ENCODE peak calls at places on chromosomes 4 and X, in four cellular contexts. One of them, this sample, is unnamed.
A peak's percentile ranks its signal among the peaks of the same experiment; 100 is the strongest.

GRCh38 chrX:18119856-18120255 is 100.8 kb downstream of the BEND2 start:
- DNase-seq in pancreas: no peak
- DNase-seq in PC-9: no peak
- DNase-seq in ovary: no peak
- DNase-seq in this sample: no peak

GRCh38 chrX:84186603-84187358 is 1.2 kb downstream of the RPS6KA6 start:
- DNase-seq in ovary: no peak
- DNase-seq in pancreas: no peak
- DNase-seq in PC-9: no peak
- DNase-seq in this sample: no peak

GRCh38 chrX:70479197-70479969 is 34.7 kb downstream of the DLG3 start:
- DNase-seq in PC-9: peak; percentile 82
- DNase-seq in ovary: no peak
- DNase-seq in pancreas: no peak
- DNase-seq in this sample: no peak

GRCh38 chrX:53547668-53548067 is 113.5 kb upstream of the HSD17B10 start:
- DNase-seq in pancreas: no peak
- DNase-seq in ovary: no peak
- DNase-seq in PC-9: no peak
- DNase-seq in this sample: no peak

GRCh38 chr4:164725066-164725465 is 28.9 kb upstream of the SMIM31 start:
- DNase-seq in ovary: no peak
- DNase-seq in pancreas: no peak
- DNase-seq in PC-9: no peak
- DNase-seq in this sample: no peak

GRCh38 chrX:6826856-6827255 is 291.9 kb upstream of the VCX3A start:
- DNase-seq in PC-9: peak; percentile 37
- DNase-seq in ovary: no peak
- DNase-seq in pancreas: no peak
- DNase-seq in this sample: no peak

GRCh38 chrX:122135070-122135469 is 1049.0 kb upstream of the GRIA3 start:
- DNase-seq in pancreas: no peak
- DNase-seq in ovary: no peak
- DNase-seq in PC-9: no peak
- DNase-seq in this sample: no peak

GRCh38 chr4:60683953-60684352 is 516.2 kb upstream of the ADGRL3 start:
- DNase-seq in ovary: no peak
- DNase-seq in PC-9: no peak
- DNase-seq in pancreas: no peak
- DNase-seq in this sample: no peak

GRCh38 chr4:155207534-155208257 is 740 bp upstream of the NPY2R start:
- DNase-seq in pancreas: no peak
- DNase-seq in PC-9: no peak
- DNase-seq in ovary: no peak
- DNase-seq in this sample: peak; percentile 43

DNA sequence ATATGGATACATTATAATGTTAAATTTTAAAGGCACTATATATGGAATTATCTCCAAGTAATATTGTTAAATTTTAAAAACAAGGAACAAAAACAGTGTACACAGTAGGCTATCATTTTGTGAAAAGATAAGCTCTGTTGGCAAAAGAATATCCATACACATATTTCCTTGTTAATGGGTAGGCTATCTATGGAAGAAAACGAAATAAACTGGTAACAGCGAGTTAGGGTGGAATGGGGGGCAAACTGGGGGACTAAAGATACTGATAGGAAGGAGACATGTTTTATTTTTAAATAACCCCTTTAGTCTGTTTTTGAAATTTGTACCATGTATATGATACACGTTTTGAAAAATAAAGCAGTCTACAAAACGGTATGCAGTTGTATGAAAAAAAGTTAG is 3.6 kb upstream of the TSPAN5 start:
- DNase-seq in PC-9: no peak
- DNase-seq in ovary: no peak
- DNase-seq in pancreas: no peak
- DNase-seq in this sample: no peak
- H3K4me3 ChIP-seq in PC-9: no peak overlapping the region
- H3K4me3 ChIP-seq in ovary: no peak overlapping the region
- H3K4me3 ChIP-seq in pancreas: no peak overlapping the region
- H3K4me3 ChIP-seq in this sample: no peak overlapping the region

DNA sequence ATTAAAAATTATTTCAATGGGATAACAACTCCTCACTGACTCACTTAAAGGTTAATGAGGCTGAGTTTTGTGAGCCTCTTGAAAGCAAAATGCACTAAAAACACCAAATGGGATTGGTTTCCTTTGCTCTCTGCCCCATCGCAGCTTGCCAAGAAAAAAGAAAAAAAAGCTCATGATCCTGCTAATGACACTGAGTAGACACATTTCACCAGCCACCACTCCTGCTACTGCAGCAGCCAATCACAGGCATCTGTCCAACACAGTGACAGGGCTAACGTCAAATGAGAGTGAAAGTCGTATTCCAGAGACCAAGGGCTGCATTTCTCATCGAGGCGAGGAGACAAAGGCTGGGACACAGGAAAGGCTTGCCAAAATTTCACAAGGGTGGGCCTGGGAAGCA is 5.2 kb downstream of the APBB2 start:
- DNase-seq in PC-9: no peak
- DNase-seq in pancreas: peak; percentile 20
- DNase-seq in ovary: no peak
- DNase-seq in this sample: no peak
- H3K27ac ChIP-seq in PC-9: no peak overlapping the region
- H3K27ac ChIP-seq in pancreas: peak overlapping the region; percentile 8
- H3K27ac ChIP-seq in ovary: no peak overlapping the region
- H3K27ac ChIP-seq in this sample: no peak overlapping the region

GRCh38 chr4:6269400-6269650 is 325 bp upstream of the WFS1 start:
- DNase-seq in PC-9: no peak
- DNase-seq in ovary: no peak
- DNase-seq in pancreas: no peak
- DNase-seq in this sample: no peak
- H3K4me3 ChIP-seq in PC-9: peak overlapping the region; percentile 48
- H3K4me3 ChIP-seq in ovary: peak overlapping the region; percentile 18
- H3K4me3 ChIP-seq in pancreas: no peak overlapping the region
- H3K4me3 ChIP-seq in this sample: peak overlapping the region; percentile 92

GRCh38 chrX:36867143-36867542 is 141.0 kb upstream of the FAM47C start:
- DNase-seq in pancreas: no peak
- DNase-seq in ovary: no peak
- DNase-seq in PC-9: no peak
- DNase-seq in this sample: no peak

GRCh38 chrX:36868592-36868991 is 139.6 kb upstream of the FAM47C start:
- DNase-seq in PC-9: no peak
- DNase-seq in ovary: no peak
- DNase-seq in pancreas: no peak
- DNase-seq in this sample: no peak

GRCh38 chrX:36869457-36869856 is 138.7 kb upstream of the FAM47C start:
- DNase-seq in ovary: no peak
- DNase-seq in pancreas: no peak
- DNase-seq in PC-9: no peak
- DNase-seq in this sample: no peak
- H3K27ac ChIP-seq in ovary: no peak overlapping the region
- H3K27ac ChIP-seq in pancreas: no peak overlapping the region
- H3K27ac ChIP-seq in PC-9: no peak overlapping the region
- H3K27ac ChIP-seq in this sample: no peak overlapping the region

DNA sequence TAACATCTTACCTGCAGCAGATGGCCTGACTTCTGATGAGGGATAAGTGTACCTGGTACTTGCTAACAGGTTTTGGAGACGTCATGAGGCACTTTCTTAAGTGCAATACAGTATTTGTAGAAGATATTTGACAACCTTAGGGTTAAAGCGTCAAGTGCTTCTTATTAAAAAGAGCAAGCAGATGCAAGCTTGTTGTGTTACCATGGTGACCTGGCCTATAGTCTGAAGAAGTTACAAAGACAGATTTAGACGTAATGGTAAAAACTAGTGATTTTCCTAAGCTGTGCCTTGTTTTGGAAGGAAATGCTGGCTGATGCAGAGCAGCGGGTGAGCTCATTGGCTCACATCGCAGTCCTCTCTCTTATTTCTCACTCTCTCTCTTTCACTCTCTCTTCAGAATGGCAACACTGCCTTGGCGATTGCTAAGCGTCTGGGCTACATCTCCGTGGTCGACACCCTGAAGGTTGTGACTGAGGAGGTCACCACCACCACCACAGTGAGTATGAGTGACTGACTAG is 243.6 kb downstream of the ANK2 start:
- DNase-seq in pancreas: no peak
- DNase-seq in PC-9: no peak
- DNase-seq in ovary: peak; percentile 42
- DNase-seq in this sample: no peak
- H3K4me3 ChIP-seq in pancreas: no peak overlapping the region
- H3K4me3 ChIP-seq in PC-9: no peak overlapping the region
- H3K4me3 ChIP-seq in ovary: peak overlapping the region; percentile 10
- H3K4me3 ChIP-seq in this sample: peak overlapping the region; percentile 35

GRCh38 chrX:66014084-66014483 is 25.8 kb downstream of the VSIG4 start:
- DNase-seq in pancreas: no peak
- DNase-seq in PC-9: no peak
- DNase-seq in ovary: no peak
- DNase-seq in this sample: no peak
- H3K27ac ChIP-seq in pancreas: no peak overlapping the region
- H3K27ac ChIP-seq in PC-9: no peak overlapping the region
- H3K27ac ChIP-seq in ovary: no peak overlapping the region
- H3K27ac ChIP-seq in this sample: no peak overlapping the region

DNA sequence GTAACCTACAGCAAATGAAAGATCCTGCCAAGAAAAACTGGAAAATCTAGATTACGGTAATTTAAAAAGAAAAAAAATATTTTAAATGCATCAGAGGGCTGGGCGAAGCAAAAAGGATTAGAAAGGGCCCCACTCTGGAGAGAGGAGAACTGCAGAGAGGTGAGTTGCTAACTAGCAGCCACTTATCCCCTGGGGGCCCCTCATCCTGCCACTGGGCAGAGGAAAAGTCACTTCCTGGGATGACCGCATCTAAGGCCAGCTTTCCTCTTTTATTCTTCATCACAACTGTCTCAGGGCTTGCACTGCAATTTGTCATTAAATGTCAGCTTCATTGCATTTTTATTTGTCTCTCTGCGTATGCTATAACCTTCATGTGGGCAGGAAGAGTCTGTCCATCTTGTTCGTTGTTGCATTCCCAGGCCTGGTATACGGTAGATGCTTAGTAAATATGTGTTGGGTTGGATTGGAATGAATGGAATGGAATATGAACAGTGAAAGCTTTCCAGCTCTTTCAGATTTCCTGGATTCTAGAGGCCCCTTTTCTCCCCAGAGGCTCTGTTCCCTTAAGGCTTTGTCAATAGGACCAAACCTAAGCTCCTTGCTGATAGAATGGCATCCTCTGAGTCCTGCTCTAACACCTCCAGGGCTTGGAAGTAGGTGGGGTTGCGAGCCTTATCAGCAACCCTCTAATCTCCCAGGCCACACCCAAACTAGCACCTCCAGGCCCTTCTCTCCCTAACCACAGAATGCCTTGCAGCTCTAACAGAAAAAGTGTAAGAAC is 58.9 kb downstream of the TLR10 start:
- DNase-seq in pancreas: no peak
- DNase-seq in PC-9: peak; percentile 97
- DNase-seq in ovary: no peak
- DNase-seq in this sample: no peak
- H3K4me3 ChIP-seq in pancreas: no peak overlapping the region
- H3K4me3 ChIP-seq in PC-9: peak overlapping the region; percentile 15
- H3K4me3 ChIP-seq in ovary: no peak overlapping the region
- H3K4me3 ChIP-seq in this sample: no peak overlapping the region

This sample was measured in dorsolateral prefrontal cortex.